ENCODE peak calls at places on chromosomes 5 and 9, in five cellular contexts. O, H, M, B and F are unnamed samples.

GRCh38 chr5:163727028-163727427 is 221.6 kb downstream of the MAT2B start:
- DNase-seq in B (no peak), H (no peak), M (no peak), O (no peak), F (no peak)

GRCh38 chr5:68303038-68303738 is 87.6 kb downstream of the PIK3R1 start:
- DNase-seq in O (no peak), B (no peak), H (peak), M (no peak), F (no peak)

GRCh38 chr5:142688278-142688677 is 2.4 kb upstream of the FGF1 start:
- DNase-seq in B (no peak), O (no peak), M (no peak), H (no peak), F (no peak)

GRCh38 chr5:150209020-150209635 is 19.3 kb downstream of the SLC6A7 start:
- DNase-seq in O (no peak), M (no peak), H (peak), B (peak), F (no peak)

GRCh38 chr9:33161011-33161588 is 6.0 kb downstream of the B4GALT1 start:
- DNase-seq in O (no peak), B (peak), H (peak), M (peak), F (peak)

GRCh38 chr5:61401726-61402125 is 69.7 kb downstream of the ZSWIM6 start:
- DNase-seq in O (no peak), H (peak), B (peak), M (no peak), F (peak)

GRCh38 chr5:67731886-67732285 is 483.7 kb upstream of the PIK3R1 start:
- DNase-seq in M (no peak), B (no peak), H (no peak), O (no peak), F (no peak)

GRCh38 chr5:159106569-159107282 is 7.0 kb upstream of the EBF1 start:
- DNase-seq in O (peak), B (peak), H (peak), M (peak), F (peak)

GRCh38 chr5:14417232-14417730 is 164.3 kb upstream of the OTULINL start:
- DNase-seq in B (peak), H (peak), M (no peak), O (no peak), F (peak)

GRCh38 chr5:32501623-32502022 is 57.1 kb upstream of the ZFR start:
- DNase-seq in M (no peak), B (no peak), H (no peak), O (no peak), F (no peak)

GRCh38 chr9:130265431-130266235 is at the start of gene HMCN2:
- DNase-seq in B (no peak), H (no peak), M (no peak), O (peak), F (no peak)

GRCh38 chr9:135198889-135199288 is 111.4 kb downstream of the OLFM1 start:
- DNase-seq in H (no peak), M (no peak), B (no peak), O (no peak), F (no peak)

GRCh38 chr5:179261301-179262125 is 83.7 kb downstream of the ADAMTS2 start:
- DNase-seq in B (no peak), M (peak), H (peak), O (peak), F (no peak)